ENCODE peak calls at places on chromosomes 12 and 14, in nine cellular contexts. T, Q, M, S, C, P, H, B and K are unnamed samples.

GRCh38 chr14:20327005-20327869 is 5.8 kb downstream of the CCNB1IP1 start:
- DNase-seq in T (peak; percentile 42), Q (no peak), M (peak; percentile 68), S (no peak), C (no peak), P (peak; percentile 79), H (no peak), B (no peak), K (no peak)

GRCh38 chr12:53093777-53094393 is 3.6 kb upstream of the IGFBP6 start:
- DNase-seq in T (peak; percentile 33), Q (peak; percentile 25), M (no peak), S (no peak), C (no peak), P (no peak), H (no peak), B (no peak), K (no peak)

GRCh38 chr12:95601091-95601490 is 49.8 kb upstream of the USP44 start:
- DNase-seq in T (no peak), Q (no peak), M (no peak), S (no peak), C (no peak), P (no peak), H (no peak), B (no peak), K (no peak)

GRCh38 chr14:85248881-85249635 is 280.9 kb upstream of the FLRT2 start:
- DNase-seq in T (peak; percentile 67), Q (no peak), M (no peak), S (no peak), C (no peak), P (peak; percentile 37), H (no peak), B (no peak), K (peak; percentile 48)

GRCh38 chr12:112140728-112141127 is 15.4 kb downstream of the TRAFD1 start:
- DNase-seq in T (peak; percentile 23), Q (peak; percentile 23), M (no peak), S (no peak), C (no peak), P (no peak), H (no peak), B (no peak), K (no peak)

GRCh38 chr12:9872743-9873142 is 3.6 kb upstream of the CLEC2B start:
- DNase-seq in T (no peak), Q (no peak), M (no peak), S (no peak), C (no peak), P (no peak), H (no peak), B (no peak), K (no peak)

GRCh38 chr12:46492471-46493351 is 120.1 kb upstream of the SLC38A2 start:
- DNase-seq in T (no peak), Q (no peak), M (peak; percentile 55), S (no peak), C (no peak), P (peak; percentile 29), H (no peak), B (no peak), K (no peak)

GRCh38 chr14:38217538-38217937 is 9.8 kb downstream of the SSTR1 start:
- DNase-seq in T (no peak), Q (no peak), M (no peak), S (no peak), C (no peak), P (no peak), H (no peak), B (no peak), K (no peak)

GRCh38 chr14:84496677-84497076 is 1033.3 kb upstream of the FLRT2 start:
- DNase-seq in T (no peak), Q (no peak), M (no peak), S (no peak), C (no peak), P (no peak), H (no peak), B (no peak), K (no peak)

GRCh38 chr12:131388164-131388795 is 322.6 kb upstream of the SFSWAP start:
- DNase-seq in T (no peak), Q (no peak), M (no peak), S (no peak), C (no peak), P (peak; percentile 93), H (no peak), B (no peak), K (peak; percentile 10)

GRCh38 chr12:122035292-122035691 is 13.6 kb downstream of the BCL7A start:
- DNase-seq in T (no peak), Q (peak; percentile 59), M (no peak), S (no peak), C (no peak), P (no peak), H (no peak), B (peak; percentile 65), K (no peak)

GRCh38 chr14:68733086-68733621 is 59.7 kb downstream of the ZFP36L1 start:
- DNase-seq in T (peak; percentile 55), Q (no peak), M (no peak), S (no peak), C (no peak), P (no peak), H (peak; percentile 67), B (no peak), K (peak; percentile 26)

GRCh38 chr12:21925296-21925913 is 15.8 kb downstream of the ABCC9 start:
- DNase-seq in T (no peak), Q (no peak), M (no peak), S (no peak), C (no peak), P (no peak), H (no peak), B (no peak), K (no peak)

GRCh38 chr12:76764856-76765255 is 941 bp downstream of the ZDHHC17 start:
- DNase-seq in T (no peak), Q (no peak), M (peak; percentile 4), S (no peak), C (no peak), P (peak; percentile 24), H (no peak), B (no peak), K (peak; percentile 42)

GRCh38 chr12:92971869-92972524 is 42.9 kb upstream of the EEA1 start:
- DNase-seq in T (peak; percentile 17), Q (no peak), M (no peak), S (no peak), C (no peak), P (no peak), H (no peak), B (no peak), K (no peak)

GRCh38 chr14:37901978-37902377 is 305.7 kb upstream of the SSTR1 start:
- DNase-seq in T (no peak), Q (no peak), M (no peak), S (peak; percentile 44), C (no peak), P (peak; percentile 34), H (no peak), B (no peak), K (no peak)

GRCh38 chr14:90388982-90389381 is 7.8 kb upstream of the CALM1 start:
- DNase-seq in T (no peak), Q (no peak), M (no peak), S (no peak), C (no peak), P (no peak), H (no peak), B (no peak), K (no peak)

GRCh38 chr12:47964102-47964723 is 817 bp downstream of the TMEM106C start:
- DNase-seq in T (peak; percentile 58), Q (peak; percentile 39), M (peak; percentile 25), S (no peak), C (no peak), P (peak; percentile 44), H (peak; percentile 40), B (no peak), K (peak; percentile 59)

GRCh38 chr12:65505321-65506121 is 227.0 kb downstream of the MSRB3 start:
- DNase-seq in T (no peak), Q (no peak), M (no peak), S (no peak), C (no peak), P (no peak), H (no peak), B (no peak), K (no peak)

GRCh38 chr12:128259556-128260070 is 7.4 kb upstream of the TMEM132C start:
- DNase-seq in T (peak; percentile 48), Q (no peak), M (peak; percentile 32), S (no peak), C (no peak), P (peak; percentile 86), H (peak; percentile 41), B (peak; percentile 32), K (peak; percentile 76)

GRCh38 chr12:3921526-3921925 is 48.3 kb upstream of the PARP11 start:
- DNase-seq in T (no peak), Q (no peak), M (no peak), S (no peak), C (no peak), P (no peak), H (no peak), B (no peak), K (no peak)

GRCh38 chr12:128078311-128078851 is 188.6 kb upstream of the TMEM132C start:
- DNase-seq in T (peak; percentile 13), Q (no peak), M (no peak), S (no peak), C (no peak), P (no peak), H (no peak), B (no peak), K (peak; percentile 70)